ENCODE peak calls at places on chromosome 13, in seven cellular contexts. O, F, C, H, R, M and L are unnamed samples.

GRCh38 chr13:80237646-80238045 is 103.3 kb downstream of the SPRY2 start:
- DNase-seq in O (no peak), F (no peak), C (no peak), H (no peak), R (no peak), M (no peak), L (no peak)

GRCh38 chr13:87680298-87680697 is 9.1 kb downstream of the SLITRK5 start:
- DNase-seq in O (peak; percentile 2), F (no peak), C (no peak), H (no peak), R (no peak), M (no peak), L (no peak)

GRCh38 chr13:50224534-50224933 is 209.3 kb downstream of the KCNRG start:
- DNase-seq in O (no peak), F (peak; percentile 31), C (no peak), H (no peak), R (peak; percentile 66), M (peak; percentile 55), L (no peak)

GRCh38 chr13:66922444-66922843 is 307.7 kb downstream of the PCDH9 start:
- DNase-seq in O (no peak), F (no peak), C (no peak), H (no peak), R (no peak), M (no peak), L (no peak)

GRCh38 chr13:79935121-79935520 is 405.8 kb downstream of the SPRY2 start:
- DNase-seq in O (no peak), F (no peak), C (no peak), H (no peak), R (no peak), M (no peak), L (no peak)

GRCh38 chr13:44934724-44935123 is 54.5 kb downstream of the NUFIP1 start:
- DNase-seq in O (no peak), F (peak; percentile 64), C (no peak), H (peak; percentile 59), R (no peak), M (no peak), L (no peak)

GRCh38 chr13:53784331-53784730 is 755.7 kb downstream of the OLFM4 start:
- DNase-seq in O (no peak), F (no peak), C (no peak), H (no peak), R (no peak), M (no peak), L (no peak)

GRCh38 chr13:99506632-99507031 is 5.4 kb downstream of the TM9SF2 start:
- DNase-seq in O (no peak), F (no peak), C (no peak), H (no peak), R (no peak), M (peak; percentile 33), L (no peak)

GRCh38 chr13:40316301-40316700 is 350.1 kb downstream of the FOXO1 start:
- DNase-seq in O (no peak), F (no peak), C (no peak), H (no peak), R (peak; percentile 41), M (no peak), L (no peak)

GRCh38 chr13:83449666-83450395 is 432.4 kb downstream of the SLITRK1 start:
- DNase-seq in O (no peak), F (peak; percentile 12), C (no peak), H (peak; percentile 70), R (no peak), M (no peak), L (no peak)

GRCh38 chr13:21060063-21060826 is 1.1 kb downstream of the LATS2 start:
- DNase-seq in O (peak; percentile 24), F (peak; percentile 60), C (peak; percentile 62), H (peak; percentile 57), R (no peak), M (peak; percentile 42), L (no peak)

GRCh38 chr13:93723316-93723715 is 496.7 kb downstream of the GPC6 start:
- DNase-seq in O (no peak), F (no peak), C (no peak), H (peak; percentile 45), R (no peak), M (no peak), L (no peak)

GRCh38 chr13:85333511-85333910 is 465.7 kb downstream of the SLITRK6 start:
- DNase-seq in O (no peak), F (no peak), C (no peak), H (no peak), R (no peak), M (no peak), L (no peak)

GRCh38 chr13:28640861-28641599 is 17.9 kb upstream of the POMP start:
- DNase-seq in O (no peak), F (no peak), C (no peak), H (no peak), R (no peak), M (no peak), L (no peak)

GRCh38 chr13:28638756-28639155 is 20.2 kb upstream of the POMP start:
- DNase-seq in O (no peak), F (no peak), C (no peak), H (no peak), R (no peak), M (no peak), L (no peak)

GRCh38 chr13:28636078-28636477 is 22.9 kb upstream of the POMP start:
- DNase-seq in O (no peak), F (no peak), C (no peak), H (peak; percentile 51), R (no peak), M (no peak), L (no peak)

GRCh38 chr13:28636677-28637317 is 22.1 kb upstream of the POMP start:
- DNase-seq in O (peak; percentile 59), F (peak; percentile 79), C (peak; percentile 50), H (peak; percentile 75), R (peak; percentile 81), M (peak; percentile 50), L (no peak)

DNA sequence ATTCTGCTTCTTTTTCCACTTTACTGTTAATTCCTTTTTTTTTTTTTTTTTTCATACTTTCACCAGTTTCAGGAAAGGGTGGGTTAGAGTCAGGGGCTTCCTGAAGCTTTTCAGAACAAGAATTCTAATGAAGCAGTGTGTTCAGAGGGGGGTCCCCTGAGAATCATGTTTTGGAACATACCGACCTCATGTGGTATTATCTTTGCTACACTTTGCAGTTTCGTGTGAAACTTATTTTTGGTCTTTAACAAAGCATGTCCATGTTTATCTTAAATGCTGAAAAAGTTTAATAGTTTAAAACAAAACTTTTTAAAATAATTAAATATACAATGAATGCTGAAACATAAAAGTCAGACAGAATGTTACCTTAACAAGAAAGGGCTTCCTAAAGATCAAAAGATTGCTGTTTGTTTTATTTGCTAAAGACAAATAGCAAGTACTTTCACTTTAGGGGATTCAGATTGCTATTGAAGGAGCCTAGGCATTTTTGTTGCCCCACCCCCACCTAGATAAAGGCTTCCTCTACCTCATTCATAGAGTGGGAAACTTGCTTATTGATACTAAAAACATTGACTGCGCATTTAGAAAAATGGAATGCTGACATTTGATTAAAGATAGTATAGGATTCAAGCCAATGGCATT is 21.1 kb upstream of the POMP start:
- DNase-seq in O (no peak), F (no peak), C (no peak), H (no peak), R (peak; percentile 12), M (no peak), L (no peak)
- TF ChIP-seq CTCF in O (no peak), F (no peak), C (no peak), H (no peak), R (no peak), M (peak; percentile 23), L (no peak)

GRCh38 chr13:60139272-60139671 is 24.5 kb downstream of the DIAPH3 start:
- DNase-seq in O (no peak), F (no peak), C (no peak), H (no peak), R (no peak), M (no peak), L (no peak)

GRCh38 chr13:60135344-60135743 is 28.4 kb downstream of the DIAPH3 start:
- DNase-seq in O (no peak), F (no peak), C (no peak), H (no peak), R (no peak), M (no peak), L (no peak)

GRCh38 chr13:60137911-60138570 is 25.7 kb downstream of the DIAPH3 start:
- DNase-seq in O (no peak), F (no peak), C (no peak), H (no peak), R (no peak), M (no peak), L (no peak)

GRCh38 chr13:60138674-60139073 is 25.1 kb downstream of the DIAPH3 start:
- DNase-seq in O (no peak), F (no peak), C (no peak), H (no peak), R (no peak), M (no peak), L (no peak)

GRCh38 chr13:60134376-60134775 is 29.4 kb downstream of the DIAPH3 start:
- DNase-seq in O (no peak), F (peak; percentile 45), C (no peak), H (peak; percentile 49), R (peak; percentile 2), M (no peak), L (no peak)
- TF ChIP-seq CTCF in O (no peak), F (peak; percentile 39), C (no peak), H (peak; percentile 57), R (no peak), M (peak; percentile 12), L (no peak)

DNA sequence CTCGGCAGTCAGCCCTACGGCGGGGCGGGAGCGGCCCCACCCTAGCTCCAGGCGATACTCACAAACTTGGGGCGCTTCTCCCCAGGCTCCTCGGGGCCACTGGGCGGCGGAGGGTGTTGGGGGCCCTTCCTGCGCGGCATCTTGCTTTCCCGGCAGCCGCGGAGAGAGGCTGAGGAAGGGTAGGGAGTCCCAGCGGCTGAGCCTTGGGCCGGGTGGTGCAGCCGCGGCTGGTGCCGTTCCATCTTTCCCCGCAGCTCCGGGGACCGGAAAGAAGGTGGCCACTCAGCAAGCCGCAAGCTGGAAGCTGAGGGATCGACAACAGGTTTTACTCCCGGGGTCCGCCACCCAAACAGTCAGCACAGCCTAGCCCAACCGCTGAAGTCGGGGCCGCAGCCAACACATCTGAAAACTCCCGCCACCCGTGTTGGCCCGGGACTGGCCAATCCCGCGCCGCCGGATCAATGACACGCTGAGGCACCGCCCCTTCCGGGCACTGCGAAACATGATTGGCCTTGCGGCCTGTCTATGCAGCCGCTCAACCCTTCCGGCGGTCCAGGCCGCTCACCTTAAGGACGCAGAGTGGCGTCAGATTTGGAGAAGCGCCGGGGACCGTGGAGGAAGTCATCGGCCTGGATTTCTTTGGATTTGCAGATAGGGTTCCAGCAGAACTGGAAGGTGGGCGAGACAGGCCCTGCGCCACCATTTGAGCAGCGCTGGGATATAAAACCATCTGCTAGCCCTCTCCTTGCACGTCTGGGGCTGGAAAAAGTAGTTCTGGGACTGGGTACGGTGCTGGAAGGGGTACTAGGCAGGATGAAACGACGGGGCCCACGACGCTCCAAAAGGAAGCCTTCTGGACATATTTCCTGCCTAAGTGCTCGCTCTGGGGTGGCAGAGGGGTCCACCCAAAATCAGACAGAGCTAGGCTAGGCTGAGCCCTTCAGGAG is at the start of gene DIAPH3:
- DNase-seq in O (peak; percentile 85), F (peak; percentile 97), C (peak; percentile 96), H (peak; percentile 95), R (peak; percentile 97), M (peak; percentile 95), L (peak; percentile 92)
- TF ChIP-seq CTCF in O (no peak), F (no peak), C (no peak), H (no peak), R (no peak), M (no peak), L (no peak)

DNA sequence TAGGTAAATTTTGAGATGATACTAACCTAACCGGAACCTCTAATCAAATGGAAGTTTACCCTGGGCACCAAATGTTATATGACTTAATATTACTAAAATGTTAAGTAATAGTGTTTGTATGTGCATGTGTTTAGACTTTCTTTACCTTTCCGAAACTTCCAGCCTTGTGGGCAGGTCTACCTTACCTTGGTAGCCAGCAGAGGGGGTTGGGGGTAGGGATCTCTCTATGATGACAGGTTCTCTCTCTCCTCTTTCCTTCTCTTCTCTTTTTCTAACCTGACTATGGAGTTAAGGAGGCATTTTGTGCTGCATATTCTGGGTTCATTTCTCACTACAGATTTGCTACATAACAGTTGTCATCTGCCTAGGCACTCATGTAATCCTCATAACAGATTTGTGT is 6.8 kb upstream of the FRY start:
- DNase-seq in O (no peak), F (no peak), C (no peak), H (no peak), R (no peak), M (no peak), L (no peak)
- TF ChIP-seq CTCF in O (no peak), F (no peak), C (no peak), H (no peak), R (no peak), M (no peak), L (no peak)